ENCODE peak calls at places on chromosomes 6 and 20, in eight cellular contexts. N is bronchial epithelial cell; R is body of pancreas; B is GM23338; P is CD8-positive, alpha-beta memory T cell; C is A549; V is AG04449; H is fibroblast of the aortic adventitia. S is an unnamed sample.
A peak's percentile ranks its signal among the peaks of the same experiment; 100 is the strongest.

GRCh38 chr20:63014710-63015109 is 7.9 kb upstream of the BHLHE23 start:
- DNase-seq in N (no peak), R (no peak), B (peak; percentile 95), P (no peak), C (no peak), V (no peak), H (no peak), S (no peak)

GRCh38 chr20:6562111-6562510 is 205.4 kb upstream of the BMP2 start:
- DNase-seq in N (peak; percentile 85), R (no peak), B (no peak), P (no peak), C (no peak), V (peak; percentile 12), H (peak; percentile 63), S (no peak)

GRCh38 chr6:122651031-122651430 is 40.8 kb downstream of the PKIB start:
- DNase-seq in N (no peak), R (no peak), B (no peak), P (no peak), C (no peak), V (no peak), H (no peak), S (no peak)

GRCh38 chr20:34956041-34956458 is 382 bp downstream of the MYH7B start:
- DNase-seq in N (no peak), R (no peak), B (no peak), P (no peak), C (no peak), V (no peak), H (no peak), S (no peak)

GRCh38 chr20:47360489-47361267 is 4.2 kb upstream of the ZMYND8 start:
- DNase-seq in N (peak; percentile 81), R (peak; percentile 86), B (peak; percentile 86), P (no peak), C (peak; percentile 51), V (no peak), H (peak; percentile 95), S (peak; percentile 82)

GRCh38 chr6:90328004-90328403 is 31.4 kb upstream of the BACH2 start:
- DNase-seq in N (peak; percentile 88), R (no peak), B (no peak), P (no peak), C (no peak), V (no peak), H (no peak), S (no peak)

GRCh38 chr20:364905-365794 is 15.4 kb upstream of the TRIB3 start:
- DNase-seq in N (peak; percentile 88), R (no peak), B (peak; percentile 32), P (no peak), C (no peak), V (no peak), H (peak; percentile 48), S (no peak)

GRCh38 chr6:75524322-75524972 is 30.8 kb upstream of the FILIP1 start:
- DNase-seq in N (peak; percentile 70), R (peak; percentile 6), B (peak; percentile 1), P (no peak), C (peak; percentile 54), V (peak; percentile 73), H (peak; percentile 79), S (peak; percentile 88)

GRCh38 chr20:48404598-48404997 is 423.2 kb downstream of the PREX1 start:
- DNase-seq in N (no peak), R (no peak), B (peak; percentile 36), P (no peak), C (peak; percentile 13), V (no peak), H (no peak), S (no peak)

GRCh38 chr20:49909499-49910339 is 5.6 kb downstream of the SPATA2 start:
- DNase-seq in N (no peak), R (peak; percentile 52), B (peak; percentile 59), P (no peak), C (no peak), V (no peak), H (no peak), S (no peak)

GRCh38 chr6:81120280-81120679 is 632.2 kb downstream of the TENT5A start:
- DNase-seq in N (no peak), R (no peak), B (no peak), P (no peak), C (no peak), V (no peak), H (no peak), S (no peak)
- H3K4me3 ChIP-seq in N (no peak overlapping the region), R (no peak overlapping the region), B (no peak overlapping the region), P (no peak overlapping the region), C (no peak overlapping the region), V (no peak overlapping the region), H (no peak overlapping the region), S (no peak overlapping the region)

GRCh38 chr20:61799394-61799923 is 266.2 kb downstream of the TAF4 start:
- DNase-seq in N (no peak), R (no peak), B (no peak), P (no peak), C (no peak), V (no peak), H (no peak), S (no peak)

GRCh38 chr20:61801065-61801360 is 264.7 kb downstream of the TAF4 start:
- DNase-seq in N (no peak), R (no peak), B (no peak), P (no peak), C (no peak), V (no peak), H (no peak), S (no peak)

GRCh38 chr20:61800359-61801064 is 265.2 kb downstream of the TAF4 start:
- DNase-seq in N (no peak), R (no peak), B (no peak), P (no peak), C (no peak), V (no peak), H (no peak), S (no peak)

GRCh38 chr20:61798632-61799031 is 267.0 kb downstream of the TAF4 start:
- DNase-seq in N (no peak), R (no peak), B (no peak), P (no peak), C (no peak), V (no peak), H (no peak), S (no peak)

DNA sequence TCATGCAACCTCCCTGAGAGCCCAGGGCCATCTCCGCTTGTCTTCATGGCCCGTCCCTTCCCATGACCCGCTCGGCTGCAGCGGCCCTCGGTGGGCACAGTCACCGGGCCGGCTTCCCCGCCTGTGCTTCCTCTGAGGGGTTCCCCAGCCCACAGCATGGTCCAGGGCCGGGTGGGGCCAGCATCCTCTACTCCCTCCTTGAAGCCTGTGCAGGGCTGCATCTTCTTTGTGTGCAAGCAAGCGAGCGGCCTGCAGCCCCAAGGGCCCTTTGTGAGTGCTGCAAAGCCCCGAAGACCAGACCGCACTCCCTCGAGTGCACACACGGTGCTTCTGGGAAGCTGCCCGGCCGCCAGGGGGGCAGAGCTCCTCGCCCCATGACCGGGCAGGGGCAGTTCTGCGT is 265.8 kb downstream of the TAF4 start:
- DNase-seq in N (no peak), R (no peak), B (no peak), P (no peak), C (no peak), V (no peak), H (no peak), S (no peak)
- H3K4me3 ChIP-seq in N (no peak overlapping the region), R (no peak overlapping the region), B (no peak overlapping the region), P (no peak overlapping the region), C (no peak overlapping the region), V (no peak overlapping the region), H (no peak overlapping the region), S (no peak overlapping the region)

GRCh38 chr6:167779993-167780655 is 46.6 kb upstream of the AFDN start:
- DNase-seq in N (no peak), R (no peak), B (no peak), P (no peak), C (no peak), V (no peak), H (no peak), S (no peak)

GRCh38 chr6:167786859-167787675 is 39.6 kb upstream of the AFDN start:
- DNase-seq in N (no peak), R (no peak), B (no peak), P (no peak), C (no peak), V (no peak), H (no peak), S (no peak)

GRCh38 chr6:167781066-167781767 is 45.5 kb upstream of the AFDN start:
- DNase-seq in N (peak; percentile 26), R (no peak), B (no peak), P (no peak), C (no peak), V (no peak), H (no peak), S (no peak)

GRCh38 chr6:167779123-167779992 is 47.4 kb upstream of the AFDN start:
- DNase-seq in N (no peak), R (peak; percentile 54), B (no peak), P (no peak), C (no peak), V (no peak), H (no peak), S (no peak)

DNA sequence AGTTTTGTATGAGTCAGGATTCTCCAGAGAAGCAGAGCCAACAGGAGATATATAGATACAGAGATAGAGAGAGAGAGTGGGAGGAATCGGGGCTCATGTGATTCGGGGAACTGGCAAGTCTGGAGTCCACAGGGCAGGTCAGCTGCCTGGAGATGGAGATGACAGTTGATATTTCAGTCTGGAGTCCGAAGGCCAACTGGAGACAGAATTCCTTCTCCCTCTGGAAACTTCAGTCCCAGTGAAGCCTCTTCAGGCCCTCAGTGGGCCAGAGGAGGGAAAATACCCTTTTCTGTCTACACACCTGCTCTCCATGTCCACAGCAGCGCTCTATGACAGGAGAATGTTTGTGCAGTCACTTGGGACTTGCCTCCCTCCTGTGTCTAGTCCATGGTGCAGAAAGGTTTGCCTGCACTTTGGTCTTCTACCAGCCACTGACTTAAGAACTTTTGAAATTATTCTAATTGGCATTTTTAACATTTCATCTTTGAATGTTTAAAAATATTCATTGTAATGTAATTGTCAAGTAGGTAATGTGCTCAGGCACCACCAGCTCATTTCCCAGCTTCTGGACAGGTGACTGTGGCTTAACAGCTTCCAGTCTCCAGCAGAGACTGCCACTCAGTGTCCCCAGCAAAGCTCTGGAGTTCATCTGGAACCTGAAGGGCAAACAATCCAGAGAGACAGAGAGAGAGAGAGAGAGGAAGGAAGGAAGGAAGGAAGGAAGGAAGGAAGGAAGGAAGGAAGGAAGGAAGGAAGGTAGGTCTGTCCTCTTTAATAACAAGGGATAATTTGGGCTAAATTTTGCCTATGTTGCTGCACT is 43.8 kb upstream of the AFDN start:
- DNase-seq in N (no peak), R (no peak), B (no peak), P (no peak), C (no peak), V (no peak), H (no peak), S (no peak)
- H3K4me3 ChIP-seq in N (no peak overlapping the region), R (no peak overlapping the region), B (no peak overlapping the region), P (no peak overlapping the region), C (no peak overlapping the region), V (no peak overlapping the region), H (no peak overlapping the region), S (no peak overlapping the region)

DNA sequence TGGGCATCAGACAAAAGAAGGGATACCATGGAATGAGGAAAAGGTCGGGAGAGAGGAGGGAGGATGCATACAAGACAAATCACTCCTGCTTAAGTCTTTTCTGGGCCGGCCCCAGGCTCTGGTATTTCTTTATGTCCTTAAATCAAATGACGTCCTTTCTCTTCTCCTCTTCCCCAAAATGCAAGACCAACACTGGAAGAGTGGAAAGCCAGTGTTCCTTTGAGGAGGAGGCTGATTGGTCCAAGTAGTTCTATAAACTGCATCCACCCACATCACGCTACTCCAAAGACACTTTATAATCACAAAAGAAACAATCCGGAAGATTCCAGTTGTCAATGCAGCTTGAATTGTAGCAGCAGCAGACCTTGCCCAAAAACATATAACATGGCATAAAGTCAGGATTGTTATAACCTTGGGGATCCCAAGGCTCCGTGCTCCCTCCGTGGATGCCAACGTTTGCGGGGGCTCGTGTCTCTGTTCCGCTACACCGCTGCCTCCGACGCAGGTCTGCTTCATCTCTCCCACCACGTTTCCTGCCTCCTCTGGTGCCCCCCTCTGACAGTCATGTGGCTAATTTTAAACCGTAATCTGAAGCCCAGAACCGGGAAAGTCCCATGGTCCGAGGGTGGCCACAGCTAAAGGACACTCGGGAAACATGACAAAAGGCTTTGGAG is 47.1 kb downstream of the MCUR1 start:
- DNase-seq in N (no peak), R (peak; percentile 19), B (peak; percentile 59), P (peak; percentile 25), C (no peak), V (no peak), H (peak; percentile 57), S (no peak)
- H3K4me3 ChIP-seq in N (no peak overlapping the region), R (no peak overlapping the region), B (no peak overlapping the region), P (peak overlapping the region; percentile 35), C (no peak overlapping the region), V (peak overlapping the region; percentile 32), H (peak overlapping the region; percentile 47), S (no peak overlapping the region)